ENCODE peak calls at places on chromosomes 12 and 14, in seven cellular contexts. One of them, this sample, is unnamed.

GRCh38 chr14:36973806-36974442 is 198.5 kb downstream of the SLC25A21 start:
- DNase-seq in AG04450: peak
- DNase-seq in fibroblast of pulmonary artery: peak
- DNase-seq in uterus: no peak
- DNase-seq in breast epithelium: no peak
- DNase-seq in pancreas: no peak
- DNase-seq in lower leg skin: no peak
- DNase-seq in this sample: no peak

GRCh38 chr14:77053046-77053841 is 24.7 kb upstream of the IRF2BPL start:
- DNase-seq in breast epithelium: peak
- DNase-seq in fibroblast of pulmonary artery: peak
- DNase-seq in AG04450: no peak
- DNase-seq in pancreas: no peak
- DNase-seq in uterus: peak
- DNase-seq in lower leg skin: no peak
- DNase-seq in this sample: peak

GRCh38 chr12:49098035-49098451 is 3.4 kb upstream of the DHH start:
- DNase-seq in lower leg skin: no peak
- DNase-seq in breast epithelium: no peak
- DNase-seq in uterus: peak
- DNase-seq in pancreas: no peak
- DNase-seq in AG04450: no peak
- DNase-seq in fibroblast of pulmonary artery: peak
- DNase-seq in this sample: peak

GRCh38 chr14:56874375-56874774 is 64.1 kb upstream of the OTX2 start:
- DNase-seq in breast epithelium: no peak
- DNase-seq in fibroblast of pulmonary artery: no peak
- DNase-seq in uterus: no peak
- DNase-seq in AG04450: no peak
- DNase-seq in lower leg skin: no peak
- DNase-seq in pancreas: no peak
- DNase-seq in this sample: peak

GRCh38 chr12:79674629-79675028 is 16.1 kb downstream of the PAWR start:
- DNase-seq in AG04450: no peak
- DNase-seq in uterus: no peak
- DNase-seq in pancreas: no peak
- DNase-seq in fibroblast of pulmonary artery: no peak
- DNase-seq in breast epithelium: no peak
- DNase-seq in lower leg skin: no peak
- DNase-seq in this sample: no peak

GRCh38 chr12:44431647-44432352 is 444.3 kb downstream of the NELL2 start:
- DNase-seq in lower leg skin: no peak
- DNase-seq in uterus: no peak
- DNase-seq in pancreas: no peak
- DNase-seq in AG04450: no peak
- DNase-seq in fibroblast of pulmonary artery: no peak
- DNase-seq in breast epithelium: no peak
- DNase-seq in this sample: peak

GRCh38 chr12:51746416-51746815 is 102.1 kb downstream of the FIGNL2 start:
- DNase-seq in AG04450: no peak
- DNase-seq in breast epithelium: no peak
- DNase-seq in pancreas: no peak
- DNase-seq in lower leg skin: no peak
- DNase-seq in uterus: no peak
- DNase-seq in fibroblast of pulmonary artery: no peak
- DNase-seq in this sample: no peak

GRCh38 chr14:45868863-45869262 is 615.9 kb upstream of the MIS18BP1 start:
- DNase-seq in uterus: no peak
- DNase-seq in breast epithelium: no peak
- DNase-seq in lower leg skin: no peak
- DNase-seq in pancreas: no peak
- DNase-seq in fibroblast of pulmonary artery: no peak
- DNase-seq in AG04450: no peak
- DNase-seq in this sample: peak

GRCh38 chr12:104360988-104361707 is 57.6 kb downstream of the EID3 start:
- DNase-seq in fibroblast of pulmonary artery: peak
- DNase-seq in lower leg skin: no peak
- DNase-seq in uterus: no peak
- DNase-seq in pancreas: no peak
- DNase-seq in breast epithelium: no peak
- DNase-seq in AG04450: no peak
- DNase-seq in this sample: no peak

GRCh38 chr12:131903270-131904255 is 9.1 kb downstream of the ULK1 start:
- DNase-seq in AG04450: no peak
- DNase-seq in lower leg skin: no peak
- DNase-seq in uterus: no peak
- DNase-seq in fibroblast of pulmonary artery: no peak
- DNase-seq in breast epithelium: no peak
- DNase-seq in pancreas: peak
- DNase-seq in this sample: no peak

GRCh38 chr12:108177131-108177530 is 48.0 kb downstream of the WSCD2 start:
- DNase-seq in AG04450: no peak
- DNase-seq in fibroblast of pulmonary artery: no peak
- DNase-seq in breast epithelium: no peak
- DNase-seq in pancreas: no peak
- DNase-seq in uterus: no peak
- DNase-seq in lower leg skin: no peak
- DNase-seq in this sample: no peak

GRCh38 chr14:102508410-102508773 is 1.2 kb downstream of the ANKRD9 start:
- DNase-seq in lower leg skin: peak
- DNase-seq in AG04450: no peak
- DNase-seq in pancreas: no peak
- DNase-seq in breast epithelium: no peak
- DNase-seq in uterus: no peak
- DNase-seq in fibroblast of pulmonary artery: no peak
- DNase-seq in this sample: no peak

GRCh38 chr12:101813117-101813516 is 17.6 kb downstream of the GNPTAB start:
- DNase-seq in breast epithelium: no peak
- DNase-seq in pancreas: no peak
- DNase-seq in fibroblast of pulmonary artery: no peak
- DNase-seq in lower leg skin: no peak
- DNase-seq in uterus: no peak
- DNase-seq in AG04450: no peak
- DNase-seq in this sample: no peak

GRCh38 chr14:94284221-94284620 is 8.8 kb downstream of the SERPINA10 start:
- DNase-seq in breast epithelium: no peak
- DNase-seq in AG04450: no peak
- DNase-seq in fibroblast of pulmonary artery: no peak
- DNase-seq in lower leg skin: no peak
- DNase-seq in uterus: no peak
- DNase-seq in pancreas: no peak
- DNase-seq in this sample: no peak

GRCh38 chr14:94278732-94279131 is 14.3 kb downstream of the SERPINA10 start:
- DNase-seq in AG04450: no peak
- DNase-seq in fibroblast of pulmonary artery: no peak
- DNase-seq in uterus: no peak
- DNase-seq in lower leg skin: no peak
- DNase-seq in breast epithelium: no peak
- DNase-seq in pancreas: no peak
- DNase-seq in this sample: no peak

GRCh38 chr14:94285158-94285557 is 7.9 kb downstream of the SERPINA10 start:
- DNase-seq in AG04450: no peak
- DNase-seq in fibroblast of pulmonary artery: no peak
- DNase-seq in lower leg skin: no peak
- DNase-seq in breast epithelium: no peak
- DNase-seq in uterus: no peak
- DNase-seq in pancreas: no peak
- DNase-seq in this sample: no peak

GRCh38 chr14:94288610-94289465 is 4.2 kb downstream of the SERPINA10 start:
- DNase-seq in fibroblast of pulmonary artery: no peak
- DNase-seq in pancreas: no peak
- DNase-seq in uterus: no peak
- DNase-seq in breast epithelium: no peak
- DNase-seq in lower leg skin: no peak
- DNase-seq in AG04450: no peak
- DNase-seq in this sample: no peak

DNA sequence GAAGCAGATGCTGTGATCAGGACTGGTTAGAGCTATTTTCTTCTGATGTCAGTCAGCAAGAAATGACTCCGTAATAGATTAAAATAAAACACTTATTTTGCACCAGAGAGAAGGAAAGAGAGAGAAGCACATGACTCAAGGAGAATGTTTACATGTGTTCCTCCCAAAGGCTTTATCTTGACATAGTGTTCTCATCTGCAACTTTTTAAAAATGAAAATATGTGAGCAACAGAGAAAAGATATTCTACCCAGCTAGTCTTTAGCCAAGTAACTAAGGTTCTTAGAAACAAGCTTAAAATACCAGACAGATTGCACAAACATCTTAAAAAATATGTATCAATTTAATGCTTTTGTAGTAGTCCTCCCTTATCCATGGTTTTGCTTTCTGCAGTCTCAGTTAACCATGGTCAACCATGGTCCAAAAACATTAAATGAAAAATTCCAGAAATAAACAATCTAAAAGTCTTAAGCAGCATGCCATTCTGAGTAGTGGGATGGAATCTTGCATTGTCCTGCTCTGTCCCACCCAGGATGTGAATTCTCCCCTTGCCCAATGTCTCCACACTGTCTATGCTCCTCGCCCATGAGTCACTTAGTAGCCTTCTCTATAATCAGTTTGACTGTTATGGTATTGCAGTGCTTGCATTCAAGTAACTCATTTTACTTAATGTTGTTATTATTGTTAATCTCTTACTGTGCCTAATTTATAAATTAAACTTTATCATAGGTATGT is 9.9 kb downstream of the SERPINA10 start:
- DNase-seq in AG04450: no peak
- DNase-seq in fibroblast of pulmonary artery: no peak
- DNase-seq in lower leg skin: no peak
- DNase-seq in breast epithelium: no peak
- DNase-seq in pancreas: no peak
- DNase-seq in uterus: no peak
- DNase-seq in this sample: no peak
- H3K4me3 ChIP-seq in AG04450: no peak
- H3K4me3 ChIP-seq in fibroblast of pulmonary artery: no peak
- H3K4me3 ChIP-seq in lower leg skin: no peak
- H3K4me3 ChIP-seq in breast epithelium: no peak
- H3K4me3 ChIP-seq in pancreas: no peak
- H3K4me3 ChIP-seq in uterus: no peak
- H3K4me3 ChIP-seq in this sample: no peak

DNA sequence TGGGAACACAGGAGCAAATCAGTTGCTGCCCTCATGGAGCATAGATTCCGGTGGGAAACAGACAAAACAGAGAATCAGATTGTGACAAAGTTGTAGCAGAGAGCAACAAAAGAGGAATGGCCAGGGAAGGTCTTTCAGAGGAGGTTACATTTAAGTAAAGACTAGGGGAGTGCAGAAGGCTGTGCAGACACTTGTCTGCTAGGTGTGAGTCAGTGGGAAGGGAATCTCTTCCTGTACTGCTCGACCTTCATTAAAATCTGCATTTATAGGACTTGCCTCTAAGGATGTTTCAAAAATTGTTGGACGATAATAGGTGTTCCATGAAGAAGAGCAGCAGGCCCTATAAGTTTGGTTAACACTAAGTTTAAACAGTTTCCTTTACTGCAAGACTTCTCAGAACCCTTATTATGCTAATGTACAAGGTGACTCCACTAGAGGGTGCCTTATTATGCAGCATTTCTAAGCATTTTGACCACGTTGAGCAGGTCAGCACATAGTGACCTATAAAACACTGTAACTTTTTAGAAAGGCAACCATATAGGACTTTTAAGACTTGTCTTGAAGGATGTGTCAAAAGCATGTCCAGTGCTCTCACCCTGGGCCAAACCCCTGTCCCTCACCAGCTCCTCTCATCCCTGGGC is 91.8 kb upstream of the RIC8B start:
- DNase-seq in uterus: no peak
- DNase-seq in fibroblast of pulmonary artery: peak
- DNase-seq in breast epithelium: no peak
- DNase-seq in pancreas: no peak
- DNase-seq in lower leg skin: no peak
- DNase-seq in AG04450: no peak
- DNase-seq in this sample: peak
- TF ChIP-seq CTCF in uterus: no peak
- TF ChIP-seq CTCF in fibroblast of pulmonary artery: peak
- TF ChIP-seq CTCF in breast epithelium: no peak
- TF ChIP-seq CTCF in pancreas: no peak
- TF ChIP-seq CTCF in lower leg skin: no peak
- TF ChIP-seq CTCF in AG04450: peak
- TF ChIP-seq CTCF in this sample: peak

GRCh38 chr12:113082486-113083148 is 26.1 kb downstream of the DTX1 start:
- DNase-seq in breast epithelium: no peak
- DNase-seq in AG04450: no peak
- DNase-seq in fibroblast of pulmonary artery: no peak
- DNase-seq in uterus: no peak
- DNase-seq in lower leg skin: no peak
- DNase-seq in pancreas: no peak
- DNase-seq in this sample: peak

GRCh38 chr12:113081785-113082296 is 25.3 kb downstream of the DTX1 start:
- DNase-seq in uterus: no peak
- DNase-seq in breast epithelium: no peak
- DNase-seq in fibroblast of pulmonary artery: no peak
- DNase-seq in lower leg skin: no peak
- DNase-seq in pancreas: no peak
- DNase-seq in AG04450: no peak
- DNase-seq in this sample: no peak

GRCh38 chr12:113086249-113087164 is 30.0 kb downstream of the DTX1 start:
- DNase-seq in breast epithelium: no peak
- DNase-seq in lower leg skin: no peak
- DNase-seq in uterus: no peak
- DNase-seq in pancreas: peak
- DNase-seq in fibroblast of pulmonary artery: no peak
- DNase-seq in AG04450: no peak
- DNase-seq in this sample: peak

GRCh38 chr12:113087193-113087592 is 30.7 kb downstream of the DTX1 start:
- DNase-seq in AG04450: no peak
- DNase-seq in pancreas: no peak
- DNase-seq in fibroblast of pulmonary artery: no peak
- DNase-seq in uterus: no peak
- DNase-seq in breast epithelium: no peak
- DNase-seq in lower leg skin: no peak
- DNase-seq in this sample: no peak

GRCh38 chr12:113083863-113084430 is 27.4 kb downstream of the DTX1 start:
- DNase-seq in breast epithelium: no peak
- DNase-seq in uterus: peak
- DNase-seq in fibroblast of pulmonary artery: no peak
- DNase-seq in AG04450: no peak
- DNase-seq in pancreas: no peak
- DNase-seq in lower leg skin: no peak
- DNase-seq in this sample: no peak
- H3K4me3 ChIP-seq in breast epithelium: no peak
- H3K4me3 ChIP-seq in uterus: no peak
- H3K4me3 ChIP-seq in fibroblast of pulmonary artery: no peak
- H3K4me3 ChIP-seq in AG04450: no peak
- H3K4me3 ChIP-seq in pancreas: no peak
- H3K4me3 ChIP-seq in lower leg skin: no peak
- H3K4me3 ChIP-seq in this sample: no peak

GRCh38 chr12:67068204-67068731 is 200.9 kb upstream of the CAND1 start:
- DNase-seq in AG04450: no peak
- DNase-seq in fibroblast of pulmonary artery: no peak
- DNase-seq in pancreas: peak
- DNase-seq in uterus: no peak
- DNase-seq in breast epithelium: no peak
- DNase-seq in lower leg skin: no peak
- DNase-seq in this sample: no peak
- TF ChIP-seq CTCF in AG04450: no peak
- TF ChIP-seq CTCF in fibroblast of pulmonary artery: no peak
- TF ChIP-seq CTCF in pancreas: no peak
- TF ChIP-seq CTCF in uterus: no peak
- TF ChIP-seq CTCF in breast epithelium: no peak
- TF ChIP-seq CTCF in lower leg skin: no peak
- TF ChIP-seq CTCF in this sample: no peak

This sample was measured in GM12865.